ENCODE peak calls at places on chromosomes 5 and 9, in ten cellular contexts. B, X, R, O, S, Y, C, N, F and A are unnamed samples.

GRCh38 chr5:38845555-38846378 is at the start of gene OSMR:
- DNase-seq in O (peak), N (no peak), C (no peak), F (peak), R (no peak), Y (peak), S (peak), X (peak), B (peak), A (no peak)

GRCh38 chr5:125083932-125084331 is 337.5 kb upstream of the ZNF608 start:
- DNase-seq in B (no peak), Y (no peak), X (no peak), N (no peak), C (no peak), O (peak), F (no peak), R (no peak), S (no peak), A (no peak)

GRCh38 chr9:88197781-88198345 is 59.6 kb upstream of the SPATA31C2 start:
- DNase-seq in C (no peak), O (peak), R (no peak), S (peak), N (no peak), X (peak), B (no peak), F (peak), Y (no peak), A (no peak)

GRCh38 chr5:110815916-110816605 is 77.3 kb downstream of the SLC25A46 start:
- DNase-seq in O (peak), X (no peak), C (no peak), F (no peak), Y (no peak), B (no peak), S (no peak), N (no peak), R (no peak), A (no peak)

GRCh38 chr9:130991227-130992058 is 17.5 kb upstream of the LAMC3 start:
- DNase-seq in Y (no peak), X (no peak), F (peak), R (no peak), N (no peak), S (no peak), C (no peak), O (no peak), B (no peak), A (no peak)

GRCh38 chr5:178278358-178279023 is 45.9 kb upstream of the PHYKPL start:
- DNase-seq in X (no peak), Y (no peak), O (no peak), C (no peak), N (no peak), R (no peak), F (no peak), S (no peak), B (no peak), A (no peak)

GRCh38 chr5:98839469-98840383 is 66.3 kb downstream of the RGMB start:
- DNase-seq in C (no peak), R (no peak), Y (no peak), S (no peak), O (peak), F (peak), N (peak), X (no peak), B (no peak), A (no peak)

GRCh38 chr5:99445805-99446204 is 517.0 kb upstream of the CHD1 start:
- DNase-seq in X (no peak), B (no peak), N (no peak), F (no peak), C (no peak), R (no peak), S (no peak), Y (no peak), O (no peak), A (no peak)

GRCh38 chr5:168165221-168165965 is 126.1 kb upstream of the WWC1 start:
- DNase-seq in R (no peak), N (no peak), F (peak), O (no peak), Y (no peak), C (no peak), S (no peak), B (no peak), X (no peak), A (no peak)

GRCh38 chr5:100708625-100709171 is 173.5 kb downstream of the FAM174A start:
- DNase-seq in O (no peak), S (no peak), B (no peak), R (no peak), Y (no peak), C (no peak), N (no peak), F (no peak), X (no peak), A (no peak)

GRCh38 chr9:125749951-125750655 is 2.9 kb downstream of the PBX3 start:
- DNase-seq in S (no peak), B (no peak), N (no peak), C (no peak), F (no peak), X (peak), O (no peak), R (no peak), Y (no peak), A (no peak)

GRCh38 chr9:135247174-135247930 is 159.9 kb downstream of the OLFM1 start:
- DNase-seq in S (no peak), F (no peak), B (no peak), O (no peak), C (no peak), X (peak), N (no peak), R (no peak), Y (no peak), A (no peak)

GRCh38 chr5:32071351-32071944 is 102.7 kb downstream of the GOLPH3 start:
- DNase-seq in S (peak), R (no peak), C (no peak), B (no peak), F (no peak), O (no peak), N (no peak), X (no peak), Y (no peak), A (no peak)

GRCh38 chr9:75907863-75908262 is 17.4 kb downstream of the PCSK5 start:
- DNase-seq in C (no peak), B (no peak), O (no peak), Y (no peak), R (no peak), X (no peak), F (no peak), N (no peak), S (no peak), A (no peak)

GRCh38 chr5:109650451-109650850 is 39.3 kb upstream of the MAN2A1 start:
- DNase-seq in O (no peak), N (no peak), B (no peak), C (no peak), Y (no peak), X (no peak), S (no peak), R (no peak), F (peak), A (no peak)

GRCh38 chr9:129237195-129237611 is 59.1 kb upstream of the IER5L start:
- DNase-seq in B (no peak), N (peak), S (peak), R (no peak), O (peak), X (no peak), F (peak), C (peak), Y (peak), A (peak)

GRCh38 chr5:58456486-58456885 is 3.4 kb downstream of the PLK2 start:
- DNase-seq in B (no peak), S (no peak), R (no peak), F (no peak), C (no peak), Y (no peak), N (no peak), X (no peak), O (no peak), A (no peak)

GRCh38 chr9:97470076-97470475 is 31.4 kb upstream of the TMOD1 start:
- DNase-seq in C (no peak), N (peak), F (peak), Y (no peak), X (peak), B (no peak), S (no peak), R (no peak), O (no peak), A (no peak)

GRCh38 chr9:114156311-114156657 is 947 bp downstream of the COL27A1 start:
- DNase-seq in C (no peak), S (no peak), O (peak), F (no peak), Y (no peak), R (no peak), N (no peak), X (no peak), B (no peak), A (no peak)

GRCh38 chr5:34584165-34584564 is 72.0 kb upstream of the RAI14 start:
- DNase-seq in O (no peak), C (no peak), S (no peak), N (no peak), F (no peak), X (no peak), B (no peak), R (no peak), Y (no peak), A (no peak)

GRCh38 chr9:71929791-71930440 is 18.5 kb downstream of the C9orf85 start:
- DNase-seq in S (no peak), X (no peak), R (no peak), N (no peak), B (no peak), O (no peak), F (no peak), Y (no peak), C (no peak), A (no peak)

GRCh38 chr9:32344551-32345182 is 39.8 kb upstream of the ACO1 start:
- DNase-seq in O (peak), C (no peak), B (no peak), R (no peak), Y (no peak), F (peak), S (no peak), N (no peak), X (peak), A (no peak)

GRCh38 chr5:130708744-130709143 is 456.3 kb downstream of the HINT1 start:
- DNase-seq in X (no peak), C (no peak), R (no peak), B (no peak), Y (no peak), N (no peak), O (no peak), S (no peak), F (no peak), A (no peak)

GRCh38 chr9:101495810-101496209 is 37.8 kb upstream of the RNF20 start:
- DNase-seq in R (no peak), S (no peak), O (no peak), Y (no peak), C (no peak), X (peak), B (no peak), F (no peak), N (no peak), A (no peak)

GRCh38 chr5:158898185-158899177 is 201.2 kb downstream of the EBF1 start:
- DNase-seq in N (peak), R (no peak), Y (no peak), C (no peak), B (no peak), S (no peak), X (no peak), O (no peak), F (no peak), A (no peak)

GRCh38 chr9:121688149-121688680 is 36.8 kb downstream of the DAB2IP start:
- DNase-seq in O (no peak), N (no peak), B (no peak), S (no peak), R (no peak), F (no peak), Y (no peak), X (no peak), C (no peak), A (no peak)